ENCODE peak calls at places on chromosome 2, in five cellular contexts. Z is MM.1S, L is neural progenitor cell, W is astrocyte, S is GM23248. F is an unnamed sample.

GRCh38 chr2:207184348-207184747 is 18.6 kb upstream of the KLF7 start:
- DNase-seq in S (peak; percentile 84), W (peak; percentile 85), Z (no peak), L (no peak), F (no peak)

GRCh38 chr2:226001716-226002115 is 602.2 kb downstream of the NYAP2 start:
- DNase-seq in L (no peak), S (peak; percentile 32), W (peak; percentile 28), Z (no peak), F (no peak)

GRCh38 chr2:71004857-71005256 is 10.2 kb upstream of the TEX261 start:
- DNase-seq in L (no peak), Z (no peak), W (no peak), S (no peak), F (no peak)

GRCh38 chr2:33126552-33126951 is 179.8 kb downstream of the LTBP1 start:
- DNase-seq in L (no peak), S (no peak), Z (no peak), W (no peak), F (no peak)

GRCh38 chr2:1633936-1634587 is 110.3 kb downstream of the PXDN start:
- DNase-seq in W (no peak), Z (no peak), S (no peak), L (no peak), F (no peak)

GRCh38 chr2:675460-675859 is 1.7 kb downstream of the TMEM18 start:
- DNase-seq in L (no peak), W (no peak), S (no peak), Z (no peak), F (no peak)

GRCh38 chr2:177556134-177556533 is 163.6 kb downstream of the AGPS start:
- DNase-seq in L (no peak), Z (no peak), W (no peak), S (no peak), F (no peak)

GRCh38 chr2:55090702-55091101 is 40.5 kb upstream of the RTN4 start:
- DNase-seq in W (no peak), L (no peak), Z (no peak), S (peak; percentile 65), F (no peak)

GRCh38 chr2:67799889-67800288 is 262.9 kb downstream of the C1D start:
- DNase-seq in Z (no peak), W (no peak), L (no peak), S (no peak), F (no peak)

GRCh38 chr2:100178085-100178788 is 35.8 kb upstream of the AFF3 start:
- DNase-seq in W (peak; percentile 46), L (peak; percentile 74), S (peak; percentile 22), Z (peak; percentile 24), F (peak; percentile 11)

GRCh38 chr2:146986161-146986560 is 858.7 kb upstream of the ACVR2A start:
- DNase-seq in L (no peak), S (peak; percentile 68), Z (no peak), W (peak; percentile 50), F (no peak)

GRCh38 chr2:120385355-120386127 is 39.6 kb downstream of the INHBB start:
- DNase-seq in S (no peak), Z (no peak), L (peak; percentile 30), W (no peak), F (no peak)

GRCh38 chr2:158805936-158806335 is 10.8 kb downstream of the DAPL1 start:
- DNase-seq in L (no peak), W (no peak), Z (no peak), S (no peak), F (no peak)

GRCh38 chr2:29657674-29658073 is 263.7 kb downstream of the ALK start:
- DNase-seq in W (no peak), Z (no peak), S (no peak), L (peak; percentile 58), F (no peak)

GRCh38 chr2:178553047-178553446 is 72.8 kb downstream of the PLEKHA3 start:
- DNase-seq in S (peak; percentile 92), W (peak; percentile 85), L (no peak), Z (no peak), F (no peak)

GRCh38 chr2:170525566-170525900 is 189.6 kb upstream of the SP5 start:
- DNase-seq in W (peak; percentile 94), Z (no peak), S (peak; percentile 98), L (no peak), F (no peak)

GRCh38 chr2:46977266-46977665 is 61.7 kb upstream of the MCFD2 start:
- DNase-seq in S (no peak), L (no peak), Z (no peak), W (no peak), F (no peak)

GRCh38 chr2:238290079-238290478 is 1.7 kb upstream of the PER2 start:
- DNase-seq in W (peak; percentile 43), Z (no peak), S (no peak), L (peak; percentile 73), F (no peak)

GRCh38 chr2:198316852-198317395 is 512.5 kb downstream of the PLCL1 start:
- DNase-seq in W (no peak), Z (no peak), L (peak; percentile 9), S (no peak), F (no peak)

GRCh38 chr2:143937563-143938346 is 582.2 kb downstream of the ZEB2 start:
- DNase-seq in Z (no peak), S (peak; percentile 44), L (no peak), W (peak; percentile 3), F (no peak)

GRCh38 chr2:168422584-168422983 is 33.5 kb upstream of the CERS6 start:
- DNase-seq in L (no peak), Z (no peak), W (no peak), S (no peak), F (no peak)

GRCh38 chr2:134261398-134262131 is 7.7 kb downstream of the MGAT5 start:
- DNase-seq in Z (no peak), W (no peak), S (peak; percentile 17), L (peak; percentile 25), F (no peak)

GRCh38 chr2:206728277-206729199 is 10.3 kb upstream of the DYTN start:
- DNase-seq in Z (no peak), W (peak; percentile 32), S (peak; percentile 56), L (no peak), F (no peak)

GRCh38 chr2:221774136-221774535 is 202.0 kb upstream of the EPHA4 start:
- DNase-seq in L (no peak), S (no peak), Z (no peak), W (no peak), F (no peak)

GRCh38 chr2:231204146-231204545 is 5.7 kb downstream of the ARMC9 start:
- DNase-seq in W (no peak), S (no peak), L (no peak), Z (no peak), F (no peak)

GRCh38 chr2:231211461-231211860 is 13.0 kb downstream of the ARMC9 start:
- DNase-seq in L (no peak), W (no peak), S (no peak), Z (no peak), F (no peak)

GRCh38 chr2:231204581-231204980 is 6.2 kb downstream of the ARMC9 start:
- DNase-seq in S (no peak), L (no peak), Z (no peak), W (no peak), F (no peak)

GRCh38 chr2:231203087-231203486 is 4.7 kb downstream of the ARMC9 start:
- DNase-seq in W (no peak), L (no peak), Z (no peak), S (no peak), F (no peak)

GRCh38 chr2:231207734-231208133 is 9.3 kb downstream of the ARMC9 start:
- DNase-seq in L (no peak), W (no peak), S (no peak), Z (no peak), F (no peak)
- H3K4me2 ChIP-seq in L (no peak overlapping the region), W (no peak overlapping the region), S (no peak overlapping the region), Z (no peak overlapping the region), F (no peak overlapping the region)

GRCh38 chr2:215358891-215359575 is 47.2 kb downstream of the ATIC start:
- DNase-seq in W (no peak), Z (no peak), L (no peak), S (peak; percentile 50), F (no peak)

GRCh38 chr2:215356948-215357461 is 45.1 kb downstream of the ATIC start:
- DNase-seq in S (peak; percentile 75), W (no peak), L (no peak), Z (no peak), F (no peak)

GRCh38 chr2:215359576-215359922 is 47.7 kb downstream of the ATIC start:
- DNase-seq in S (no peak), Z (no peak), W (no peak), L (no peak), F (no peak)

GRCh38 chr2:215357660-215358059 is 45.8 kb downstream of the ATIC start:
- DNase-seq in W (no peak), S (peak; percentile 55), Z (no peak), L (no peak), F (no peak)

GRCh38 chr2:215358312-215358845 is 46.5 kb downstream of the ATIC start:
- DNase-seq in W (no peak), S (peak; percentile 49), L (no peak), Z (no peak), F (no peak)
- H2AFZ ChIP-seq in W (no peak overlapping the region), S (no peak overlapping the region), L (no peak overlapping the region), Z (no peak overlapping the region), F (no peak overlapping the region)

GRCh38 chr2:241091201-241091600 is 10.9 kb downstream of the MTERF4 start:
- DNase-seq in W (no peak), L (no peak), Z (no peak), S (no peak), F (no peak)

GRCh38 chr2:241091734-241092445 is 10.2 kb downstream of the MTERF4 start:
- DNase-seq in W (no peak), Z (no peak), S (no peak), L (no peak), F (no peak)

GRCh38 chr2:241088376-241088775 is 13.7 kb downstream of the MTERF4 start:
- DNase-seq in S (no peak), L (no peak), W (no peak), Z (no peak), F (no peak)

GRCh38 chr2:241087420-241088268 is 14.4 kb downstream of the MTERF4 start:
- DNase-seq in W (no peak), S (no peak), L (no peak), Z (no peak), F (no peak)

DNA sequence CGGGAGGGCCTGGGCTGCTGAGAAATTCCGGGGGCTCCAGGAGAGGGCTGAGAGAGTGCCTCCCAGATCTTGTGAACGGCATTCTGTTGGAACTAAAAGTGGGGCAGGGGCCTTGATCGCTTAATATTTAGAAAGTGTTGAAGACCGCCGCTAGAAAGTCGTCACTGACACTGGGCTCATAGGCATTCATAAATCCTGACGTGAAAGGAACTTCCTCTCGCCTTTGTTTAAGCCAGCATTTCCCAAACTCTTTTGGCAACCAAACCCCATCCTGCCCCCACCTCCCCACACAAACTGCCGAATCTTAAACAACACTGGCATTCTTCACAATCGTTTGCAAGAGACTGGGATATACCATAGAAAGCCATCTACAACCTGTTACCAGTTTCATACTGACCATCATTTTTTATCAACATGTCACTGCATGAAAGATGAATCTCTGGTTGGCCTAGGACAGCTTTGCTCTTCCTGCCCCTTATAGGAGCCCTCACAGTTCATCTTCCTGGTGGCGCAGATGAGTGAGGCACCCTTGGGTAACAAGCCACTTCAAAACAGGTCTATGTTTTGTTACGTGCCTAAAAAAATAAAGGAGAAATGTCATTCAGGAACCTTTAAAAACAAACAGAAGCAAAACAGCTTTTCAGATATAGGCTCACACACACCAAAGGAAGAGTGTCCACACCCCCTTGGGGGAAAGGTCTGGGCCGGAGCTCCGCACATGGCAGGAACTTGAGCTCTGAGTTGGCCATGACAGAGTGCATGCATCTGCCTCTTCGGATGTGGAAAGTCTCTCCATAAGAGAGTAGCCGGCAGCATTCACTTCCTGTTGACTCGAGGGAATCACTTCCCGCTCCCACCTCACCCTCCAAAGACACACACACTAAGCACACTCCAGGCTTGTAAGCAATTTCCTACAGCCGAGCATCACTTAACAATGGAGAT is 13.0 kb downstream of the MTERF4 start:
- DNase-seq in L (no peak), W (no peak), Z (no peak), S (no peak), F (no peak)
- H3K9ac ChIP-seq in L (no peak overlapping the region), W (no peak overlapping the region), Z (no peak overlapping the region), S (no peak overlapping the region), F (no peak overlapping the region)

GRCh38 chr2:163210430-163210918 is 371.9 kb upstream of the KCNH7 start:
- DNase-seq in W (peak; percentile 64), Z (no peak), L (no peak), S (peak; percentile 79), F (no peak)
- H3K4me2 ChIP-seq in W (no peak overlapping the region), Z (no peak overlapping the region), L (no peak overlapping the region), S (peak overlapping the region; percentile 45), F (no peak overlapping the region)

F was measured in neuronal stem cell.